ENCODE peak calls at places on chromosomes 3 and 15, in nine cellular contexts. S is HFFc6; Y is nephron progenitor cell; O is dorsolateral prefrontal cortex; W is GM12865; U is CD8-positive, alpha-beta T cell; I is PC-3; F is mesothelial cell of epicardium; R is cardiac fibroblast. J is an unnamed sample.

GRCh38 chr3:150215616-150216015 is 192.5 kb upstream of the TSC22D2 start:
- DNase-seq in S (peak), O (no peak), U (no peak), R (no peak), Y (no peak), F (no peak), W (no peak), I (no peak), J (no peak)

GRCh38 chr15:80811781-80812180 is 32.6 kb downstream of the CEMIP start:
- DNase-seq in Y (no peak), I (no peak), O (no peak), R (no peak), F (no peak), U (no peak), W (no peak), S (no peak), J (no peak)

GRCh38 chr3:71444028-71444860 is 139.3 kb downstream of the FOXP1 start:
- DNase-seq in S (peak), O (no peak), U (peak), W (peak), F (no peak), R (peak), Y (no peak), I (peak), J (peak)

GRCh38 chr3:168534761-168535160 is 439.0 kb upstream of the GOLIM4 start:
- DNase-seq in F (no peak), U (no peak), R (no peak), I (no peak), S (no peak), Y (no peak), O (no peak), W (no peak), J (no peak)

GRCh38 chr15:59828262-59828661 is 139.1 kb upstream of the BNIP2 start:
- DNase-seq in O (no peak), Y (no peak), U (no peak), W (no peak), I (no peak), F (no peak), S (no peak), R (no peak), J (no peak)

GRCh38 chr15:57343526-57343925 is 32.8 kb upstream of the CGNL1 start:
- DNase-seq in U (no peak), Y (no peak), R (no peak), F (no peak), W (no peak), O (no peak), S (no peak), I (no peak), J (no peak)

GRCh38 chr3:55341502-55342031 is 145.5 kb downstream of the WNT5A start:
- DNase-seq in U (no peak), O (no peak), R (peak), W (no peak), I (no peak), S (peak), Y (no peak), F (no peak), J (no peak)

GRCh38 chr15:47736123-47736786 is 18.9 kb downstream of the SEMA6D start:
- DNase-seq in W (no peak), F (no peak), O (no peak), I (no peak), Y (no peak), R (no peak), S (no peak), U (no peak), J (no peak)

GRCh38 chr3:59486468-59486964 is 436.7 kb upstream of the CFAP20DC start:
- DNase-seq in Y (no peak), W (no peak), R (no peak), U (no peak), F (no peak), I (no peak), O (no peak), S (no peak), J (no peak)

GRCh38 chr3:83934208-83935150 is 1024.3 kb upstream of the CADM2 start:
- DNase-seq in W (peak), R (peak), S (peak), I (peak), Y (no peak), F (no peak), U (no peak), O (no peak), J (peak)

GRCh38 chr3:158095302-158095997 is 10.8 kb downstream of the SHOX2 start:
- DNase-seq in W (no peak), Y (peak), I (no peak), U (no peak), S (no peak), O (no peak), R (no peak), F (no peak), J (no peak)

GRCh38 chr15:63504979-63505841 is 817 bp downstream of the USP3 start:
- DNase-seq in Y (peak), W (peak), O (peak), F (peak), R (peak), U (peak), I (peak), S (peak), J (peak)

GRCh38 chr3:149080699-149081091 is 5.6 kb downstream of the HLTF start:
- DNase-seq in Y (no peak), I (peak), R (peak), F (no peak), W (no peak), U (no peak), O (no peak), S (peak), J (peak)

GRCh38 chr15:40843885-40844542 is at the start of gene SPINT1:
- DNase-seq in R (no peak), W (peak), Y (peak), O (no peak), S (no peak), U (peak), F (peak), I (peak), J (peak)

GRCh38 chr3:196202516-196202970 is 8.7 kb downstream of the ZDHHC19 start:
- DNase-seq in Y (no peak), I (no peak), W (peak), F (no peak), U (no peak), S (peak), O (no peak), R (peak), J (no peak)

GRCh38 chr3:4823986-4824947 is 155.0 kb upstream of the BHLHE40 start:
- DNase-seq in I (no peak), F (no peak), U (no peak), W (no peak), O (no peak), Y (peak), S (no peak), R (no peak), J (no peak)

GRCh38 chr15:73143763-73144155 is 91.5 kb downstream of the NEO1 start:
- DNase-seq in U (no peak), W (no peak), R (no peak), I (no peak), O (no peak), F (no peak), Y (no peak), S (no peak), J (no peak)

GRCh38 chr15:28002136-28002861 is 96.8 kb downstream of the OCA2 start:
- DNase-seq in S (no peak), I (no peak), F (no peak), W (no peak), R (no peak), Y (no peak), U (no peak), O (no peak), J (no peak)

GRCh38 chr3:141561426-141562034 is 74.7 kb downstream of the RASA2 start:
- DNase-seq in S (peak), I (peak), R (peak), U (peak), O (no peak), W (peak), Y (peak), F (no peak), J (peak)

GRCh38 chr3:169072494-169072893 is 591.0 kb downstream of the MECOM start:
- DNase-seq in I (no peak), W (no peak), U (no peak), S (no peak), O (no peak), F (no peak), R (no peak), Y (no peak), J (no peak)

GRCh38 chr3:138051946-138052802 is 42.2 kb downstream of the CLDN18 start:
- DNase-seq in R (peak), Y (peak), W (peak), U (no peak), O (peak), S (peak), I (peak), F (no peak), J (peak)

GRCh38 chr3:81995334-81995733 is 233.9 kb upstream of the GBE1 start:
- DNase-seq in R (no peak), W (no peak), F (no peak), I (peak), Y (no peak), S (no peak), O (no peak), U (no peak), J (no peak)

DNA sequence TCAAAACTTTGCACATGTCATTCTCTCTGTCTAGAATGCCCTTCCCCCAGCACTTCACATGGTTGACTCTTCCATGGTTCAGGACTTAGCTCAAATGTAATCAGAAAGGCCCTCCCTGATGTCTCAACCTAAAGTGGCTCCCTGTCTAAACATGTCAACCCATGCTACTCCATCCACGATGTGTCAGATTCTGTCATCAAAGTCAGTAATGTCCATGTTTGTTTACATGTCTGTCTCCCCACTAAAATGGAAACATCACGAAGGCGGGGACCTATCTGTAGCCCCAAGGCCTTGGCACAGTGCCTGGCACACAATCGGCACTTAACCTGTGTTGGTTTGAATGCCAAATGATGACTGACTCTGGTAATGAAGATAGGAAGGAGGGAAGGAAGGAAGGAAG is 20.8 kb upstream of the SNTN start:
- DNase-seq in Y (no peak), R (no peak), U (no peak), W (no peak), O (no peak), S (no peak), F (no peak), I (no peak), J (no peak)
- TF ChIP-seq CTCF in Y (no peak), R (no peak), U (no peak), W (no peak), O (no peak), S (no peak), F (no peak), I (no peak), J (no peak)

DNA sequence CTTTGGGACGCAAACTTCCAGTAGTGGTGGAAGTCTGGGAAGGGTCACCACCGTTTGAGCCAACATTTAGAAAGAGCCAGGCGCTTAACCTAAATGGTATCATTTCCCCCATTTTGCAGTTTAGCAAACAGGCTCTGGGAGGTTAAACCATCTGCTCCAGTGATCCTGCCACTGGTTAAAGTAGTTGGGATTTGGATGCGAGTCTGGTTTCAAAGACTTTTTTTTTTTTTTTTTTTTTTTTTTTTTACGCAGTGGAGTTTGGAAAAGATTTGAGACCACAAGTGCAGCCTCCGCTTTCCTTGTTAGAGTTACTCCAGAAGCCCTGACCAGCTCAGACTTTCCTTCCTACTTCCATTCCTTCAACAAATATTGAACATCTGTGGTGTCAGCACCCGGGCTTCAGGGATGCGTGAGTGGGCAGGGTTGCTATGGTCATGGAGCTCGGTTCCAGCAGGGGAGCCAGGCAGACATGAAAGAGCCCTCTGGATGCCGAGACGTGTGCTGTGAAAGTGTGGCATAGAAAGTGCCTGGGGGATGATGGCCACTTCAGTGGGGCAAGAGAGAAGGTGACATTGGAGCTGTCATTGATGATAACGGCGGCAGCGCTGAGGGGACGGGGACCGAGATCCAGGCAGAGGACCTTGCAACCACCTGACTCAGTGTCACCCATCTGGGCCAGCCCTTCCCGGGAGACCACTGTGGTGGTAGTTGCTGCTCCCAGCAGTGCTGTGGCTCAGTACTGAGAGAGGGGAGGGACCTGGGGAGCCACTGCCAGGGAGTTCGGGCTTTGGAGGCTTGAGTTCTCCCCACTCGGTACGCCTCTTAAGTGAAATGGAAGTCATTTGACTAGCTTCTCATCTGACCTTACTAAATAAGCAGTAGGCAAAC is 1.1 kb upstream of the RNU6-1 start:
- DNase-seq in Y (no peak), W (peak), U (no peak), S (peak), R (peak), I (peak), F (no peak), O (no peak), J (no peak)
- TF ChIP-seq CTCF in Y (no peak), W (no peak), U (no peak), S (no peak), R (no peak), I (no peak), F (no peak), O (no peak), J (no peak)

GRCh38 chr3:49656541-49657112 is 17.5 kb upstream of the APEH start:
- DNase-seq in U (no peak), F (no peak), S (no peak), R (peak), W (no peak), O (no peak), Y (no peak), I (no peak), J (no peak)
- TF ChIP-seq CTCF in U (no peak), F (no peak), S (no peak), R (peak), W (peak), O (no peak), Y (no peak), I (no peak), J (no peak)

GRCh38 chr3:50519471-50520089 is 16.1 kb upstream of the CACNA2D2 start:
- DNase-seq in O (peak), Y (peak), F (peak), S (peak), W (peak), I (peak), U (peak), R (peak), J (peak)
- TF ChIP-seq CTCF in O (peak), Y (peak), F (peak), S (peak), W (peak), I (peak), U (peak), R (peak), J (peak)

DNA sequence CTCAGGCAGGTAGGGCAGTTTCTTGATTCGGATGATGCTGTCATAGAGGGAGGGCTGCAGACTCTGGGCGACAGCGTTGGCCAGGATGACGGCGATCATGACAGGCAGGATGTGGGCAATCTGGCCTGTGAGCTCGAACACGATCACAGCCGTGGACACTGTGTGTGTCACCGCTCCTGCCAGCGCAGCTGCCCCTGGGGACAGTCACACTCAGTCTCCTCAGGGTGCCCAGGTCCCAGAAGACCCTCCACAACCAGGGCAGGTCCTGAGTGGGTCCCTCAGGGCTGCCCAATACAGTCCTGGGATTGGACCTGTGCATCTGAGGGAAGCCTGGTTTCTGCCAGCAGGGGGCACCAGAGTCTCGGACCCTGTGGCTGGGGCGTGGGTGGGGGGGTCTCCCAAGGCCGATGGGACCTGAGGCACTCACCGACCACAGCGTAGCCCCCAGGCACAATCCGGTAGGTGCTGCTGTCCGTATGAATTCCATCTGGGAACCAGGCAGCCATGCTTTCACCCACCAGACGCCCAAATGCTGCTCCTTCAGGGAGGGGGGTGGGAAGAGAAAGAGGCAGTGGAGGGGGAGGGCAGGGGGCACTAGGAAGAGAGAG is 7.2 kb downstream of the CLCN2 start:
- DNase-seq in I (peak), O (peak), F (no peak), R (no peak), S (no peak), Y (peak), U (peak), W (peak), J (peak)
- TF ChIP-seq CTCF in I (peak), O (peak), F (peak), R (peak), S (peak), Y (peak), U (peak), W (peak), J (peak)

GRCh38 chr3:25863560-25863959 is 73.7 kb downstream of the OXSM start:
- DNase-seq in U (no peak), S (no peak), W (no peak), Y (no peak), I (peak), F (no peak), O (no peak), R (no peak), J (no peak)
- TF ChIP-seq CTCF in U (no peak), S (peak), W (peak), Y (no peak), I (peak), F (no peak), O (no peak), R (peak), J (no peak)

GRCh38 chr15:34358367-34358766 is 8.6 kb downstream of the LPCAT4 start:
- DNase-seq in O (no peak), I (peak), F (no peak), Y (no peak), U (no peak), W (no peak), R (peak), S (peak), J (no peak)
- TF ChIP-seq CTCF in O (no peak), I (peak), F (no peak), Y (no peak), U (no peak), W (no peak), R (peak), S (peak), J (peak)

DNA sequence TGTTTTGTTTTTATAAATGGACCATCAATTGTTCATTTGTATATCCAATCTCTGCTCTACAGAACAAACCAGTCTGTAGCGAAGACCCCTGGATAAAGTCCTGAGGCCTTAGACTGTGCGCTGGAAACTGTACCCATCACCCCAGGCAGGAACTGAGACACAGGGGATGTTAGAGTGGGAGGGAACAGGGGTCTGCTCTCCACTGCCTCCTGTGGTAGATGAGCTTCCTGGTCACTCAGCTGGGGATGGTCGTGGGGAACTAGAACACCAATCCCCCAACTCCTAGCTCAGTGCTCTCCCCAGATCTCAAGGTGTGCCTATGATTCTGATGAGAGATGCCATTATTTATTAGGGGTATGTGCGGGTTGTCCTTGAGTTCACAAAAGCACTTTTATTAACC is 340.2 kb upstream of the IGF1R start:
- DNase-seq in W (no peak), I (no peak), O (no peak), Y (no peak), S (no peak), R (no peak), F (no peak), U (no peak), J (no peak)
- TF ChIP-seq CTCF in W (no peak), I (no peak), O (no peak), Y (no peak), S (no peak), R (no peak), F (no peak), U (no peak), J (no peak)

GRCh38 chr3:13880811-13881156 is 913 bp upstream of the WNT7A start:
- DNase-seq in U (no peak), I (peak), F (no peak), S (no peak), R (no peak), O (no peak), Y (no peak), W (no peak), J (no peak)

GRCh38 chr3:13881536-13882410 is 1.9 kb upstream of the WNT7A start:
- DNase-seq in I (no peak), U (no peak), W (no peak), R (no peak), F (no peak), Y (no peak), S (no peak), O (no peak), J (no peak)

GRCh38 chr3:13878711-13879101 is 1.2 kb downstream of the WNT7A start:
- DNase-seq in I (peak), F (no peak), O (no peak), Y (peak), U (no peak), W (no peak), S (no peak), R (no peak), J (peak)

GRCh38 chr3:13879102-13879945 is 547 bp downstream of the WNT7A start:
- DNase-seq in O (no peak), R (no peak), W (no peak), F (no peak), U (no peak), S (no peak), Y (peak), I (peak), J (peak)

DNA sequence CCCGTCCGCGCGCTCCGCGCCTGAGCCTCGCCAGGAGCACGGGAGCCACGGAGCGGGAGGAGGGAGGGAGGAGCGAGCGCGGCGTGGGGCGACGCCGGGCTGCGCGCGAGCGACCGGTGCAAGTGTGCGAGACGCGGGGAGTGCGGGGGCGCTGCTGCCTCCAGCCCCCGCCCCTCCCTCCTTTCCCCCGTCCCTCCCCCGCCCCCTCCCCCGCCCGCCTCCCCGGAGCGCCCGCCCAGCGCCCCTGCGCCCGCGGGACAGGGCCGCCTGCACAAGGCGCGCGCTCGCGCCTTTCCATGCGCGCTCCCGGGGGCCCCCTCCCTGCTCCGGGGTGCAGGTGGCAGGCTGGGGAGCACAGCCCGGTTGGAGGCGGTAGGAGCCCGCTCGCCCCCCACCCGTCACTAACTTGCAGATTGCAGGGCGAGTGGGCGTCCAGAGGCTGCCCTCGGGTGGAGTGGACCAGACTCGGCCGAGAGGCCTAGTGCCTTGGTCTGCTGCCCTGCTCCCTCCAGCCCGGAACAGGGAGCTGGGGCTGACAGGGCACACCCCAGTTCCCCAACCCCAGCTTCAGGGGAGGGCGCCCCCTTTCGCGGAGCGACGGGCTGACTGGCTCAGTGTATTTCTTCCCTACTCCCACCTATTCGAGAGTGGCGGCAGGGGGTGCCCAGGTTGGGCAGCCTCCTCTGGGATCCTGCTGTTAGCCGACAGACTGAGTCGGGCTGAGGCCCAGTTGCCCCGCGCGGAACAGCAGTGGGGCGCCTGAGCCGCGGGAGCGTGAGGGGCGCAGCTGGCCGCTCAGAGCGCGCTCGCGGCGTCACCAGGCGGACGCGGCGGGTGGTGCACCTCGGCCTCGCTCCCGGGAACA is at the start of gene WNT7A:
- DNase-seq in U (peak), S (no peak), O (no peak), Y (peak), I (peak), F (no peak), W (no peak), R (no peak), J (peak)
- TF ChIP-seq CTCF in U (peak), S (peak), O (peak), Y (peak), I (peak), F (peak), W (peak), R (no peak), J (peak)